ENCODE peak calls at places on chromosomes 16 and 17, in seven cellular contexts. U is DMS 273 treated with DMSO at 0.1 percent for 48 hours; R is activated T-cell treated with anti-CD3 and anti-CD28 coated beads, Interleukin-2, amount 50 U/mL, for 72 hours; O is activated naive CD4-positive, alpha-beta T cell; Q is brain microvascular endothelial cell; W is stimulated activated CD8-positive, alpha-beta memory T cell treated with anti-CD3 and anti-CD28 coated beads, Interleukin-4, amount 100 ng/mL, for 1 hour; E is activated CD4-positive, alpha-beta T cell treated with anti-CD3 and anti-CD28 coated beads, Interleukin-2, amount 10 ng/mL, durations not matched to agents 24 days and 14 days. P is an unnamed sample.

GRCh38 chr17:40182606-40183005 is 5.3 kb downstream of the RAPGEFL1 start:
- DNase-seq in U (no peak), R (no peak), O (no peak), Q (no peak), W (no peak), E (no peak), P (no peak)

GRCh38 chr16:51107742-51108141 is 43.3 kb downstream of the SALL1 start:
- DNase-seq in U (no peak), R (no peak), O (no peak), Q (no peak), W (no peak), E (no peak), P (no peak)

GRCh38 chr17:77439382-77440013 is 298.7 kb downstream of the SEC14L1 start:
- DNase-seq in U (no peak), R (no peak), O (no peak), Q (no peak), W (no peak), E (peak), P (no peak)

GRCh38 chr17:81245665-81246342 is 6.7 kb downstream of the NDUFAF8 start:
- DNase-seq in U (no peak), R (no peak), O (no peak), Q (no peak), W (no peak), E (no peak), P (no peak)

GRCh38 chr17:46841561-46842379 is 9.6 kb upstream of the WNT9B start:
- DNase-seq in U (no peak), R (peak), O (no peak), Q (no peak), W (no peak), E (peak), P (no peak)

GRCh38 chr16:10561001-10561400 is 19.4 kb downstream of the EMP2 start:
- DNase-seq in U (no peak), R (no peak), O (no peak), Q (no peak), W (no peak), E (no peak), P (no peak)

GRCh38 chr17:16398270-16399267 is 16.8 kb upstream of the TRPV2 start:
- DNase-seq in U (no peak), R (peak), O (no peak), Q (no peak), W (no peak), E (peak), P (no peak)

GRCh38 chr16:31386157-31386984 is 6.8 kb upstream of the ITGAD start:
- DNase-seq in U (peak), R (peak), O (no peak), Q (peak), W (no peak), E (peak), P (peak)

GRCh38 chr16:69820926-69821541 is 58.9 kb downstream of the WWP2 start:
- DNase-seq in U (peak), R (no peak), O (no peak), Q (no peak), W (no peak), E (no peak), P (no peak)

GRCh38 chr17:57915980-57916757 is 39.0 kb downstream of the CUEDC1 start:
- DNase-seq in U (no peak), R (no peak), O (no peak), Q (no peak), W (no peak), E (no peak), P (no peak)

GRCh38 chr17:48259710-48260291 is 152.2 kb downstream of the SNX11 start:
- DNase-seq in U (no peak), R (no peak), O (no peak), Q (peak), W (no peak), E (no peak), P (no peak)

GRCh38 chr17:39863918-39864746 is at the start of gene IKZF3:
- DNase-seq in U (peak), R (peak), O (peak), Q (no peak), W (peak), E (peak), P (peak)

P was measured in GM20000.